ENCODE peak calls at places on chromosomes 12 and 14, in five cellular contexts. One of them, this sample, is unnamed.

GRCh38 chr14:101763941-101764709 is 2.6 kb downstream of the PPP2R5C start:
- DNase-seq in adrenal gland: no peak
- DNase-seq in right lobe of liver: no peak
- DNase-seq in stomach: no peak
- DNase-seq in AG10803: no peak
- DNase-seq in this sample: no peak

GRCh38 chr12:57475271-57476161 is 4.2 kb downstream of the ARHGAP9 start:
- DNase-seq in adrenal gland: peak; percentile 61
- DNase-seq in right lobe of liver: no peak
- DNase-seq in stomach: no peak
- DNase-seq in AG10803: peak; percentile 28
- DNase-seq in this sample: no peak

GRCh38 chr12:109764123-109764522 is 50.5 kb downstream of the FAM222A start:
- DNase-seq in adrenal gland: no peak
- DNase-seq in right lobe of liver: peak; percentile 8
- DNase-seq in stomach: peak; percentile 19
- DNase-seq in AG10803: no peak
- DNase-seq in this sample: no peak

GRCh38 chr12:119649202-119649808 is 18.6 kb upstream of the PRKAB1 start:
- DNase-seq in adrenal gland: no peak
- DNase-seq in right lobe of liver: no peak
- DNase-seq in stomach: no peak
- DNase-seq in AG10803: no peak
- DNase-seq in this sample: no peak

GRCh38 chr14:71725802-71726638 is 206.2 kb upstream of the RGS6 start:
- DNase-seq in adrenal gland: peak; percentile 29
- DNase-seq in right lobe of liver: no peak
- DNase-seq in stomach: no peak
- DNase-seq in AG10803: peak; percentile 89
- DNase-seq in this sample: no peak

GRCh38 chr12:132559652-132560420 is 50.5 kb downstream of the LRCOL1 start:
- DNase-seq in adrenal gland: peak; percentile 22
- DNase-seq in right lobe of liver: no peak
- DNase-seq in stomach: peak; percentile 49
- DNase-seq in AG10803: peak; percentile 35
- DNase-seq in this sample: no peak

GRCh38 chr14:96631621-96632362 is 129.6 kb downstream of the PAPOLA start:
- DNase-seq in adrenal gland: no peak
- DNase-seq in right lobe of liver: no peak
- DNase-seq in stomach: peak; percentile 18
- DNase-seq in AG10803: no peak
- DNase-seq in this sample: no peak

GRCh38 chr12:30973171-30973570 is 46.6 kb downstream of the TSPAN11 start:
- DNase-seq in adrenal gland: no peak
- DNase-seq in right lobe of liver: no peak
- DNase-seq in stomach: no peak
- DNase-seq in AG10803: peak; percentile 50
- DNase-seq in this sample: no peak

GRCh38 chr14:105452963-105453362 is 21.7 kb upstream of the CRIP2 start:
- DNase-seq in adrenal gland: no peak
- DNase-seq in right lobe of liver: no peak
- DNase-seq in stomach: no peak
- DNase-seq in AG10803: no peak
- DNase-seq in this sample: no peak

GRCh38 chr12:47604474-47604873 is 101.4 kb downstream of the RPAP3 start:
- DNase-seq in adrenal gland: no peak
- DNase-seq in right lobe of liver: no peak
- DNase-seq in stomach: no peak
- DNase-seq in AG10803: no peak
- DNase-seq in this sample: no peak

GRCh38 chr14:98935921-98936320 is 336.1 kb downstream of the BCL11B start:
- DNase-seq in adrenal gland: no peak
- DNase-seq in right lobe of liver: no peak
- DNase-seq in stomach: no peak
- DNase-seq in AG10803: no peak
- DNase-seq in this sample: no peak

GRCh38 chr12:28868414-28868813 is 280.7 kb upstream of the FAR2 start:
- DNase-seq in adrenal gland: no peak
- DNase-seq in right lobe of liver: no peak
- DNase-seq in stomach: no peak
- DNase-seq in AG10803: no peak
- DNase-seq in this sample: no peak

GRCh38 chr12:2535583-2536187 is 259.1 kb upstream of the FKBP4 start:
- DNase-seq in adrenal gland: no peak
- DNase-seq in right lobe of liver: no peak
- DNase-seq in stomach: no peak
- DNase-seq in AG10803: peak; percentile 4
- DNase-seq in this sample: no peak

GRCh38 chr14:79051009-79051710 is 881.0 kb downstream of the NRXN3 start:
- DNase-seq in adrenal gland: no peak
- DNase-seq in right lobe of liver: no peak
- DNase-seq in stomach: no peak
- DNase-seq in AG10803: no peak
- DNase-seq in this sample: no peak

GRCh38 chr12:60162988-60163720 is 567.3 kb downstream of the SLC16A7 start:
- DNase-seq in adrenal gland: no peak
- DNase-seq in right lobe of liver: no peak
- DNase-seq in stomach: no peak
- DNase-seq in AG10803: no peak
- DNase-seq in this sample: no peak

GRCh38 chr12:69935651-69936100 is 110.6 kb downstream of the MYRFL start:
- DNase-seq in adrenal gland: no peak
- DNase-seq in right lobe of liver: no peak
- DNase-seq in stomach: no peak
- DNase-seq in AG10803: no peak
- DNase-seq in this sample: no peak

GRCh38 chr14:50040401-50040775 is 76.0 kb downstream of the VCPKMT start:
- DNase-seq in adrenal gland: no peak
- DNase-seq in right lobe of liver: no peak
- DNase-seq in stomach: peak; percentile 29
- DNase-seq in AG10803: peak; percentile 67
- DNase-seq in this sample: no peak

GRCh38 chr12:40325349-40325960 is 100.7 kb downstream of the LRRK2 start:
- DNase-seq in adrenal gland: no peak
- DNase-seq in right lobe of liver: no peak
- DNase-seq in stomach: no peak
- DNase-seq in AG10803: peak; percentile 4
- DNase-seq in this sample: peak; percentile 30

GRCh38 chr14:64768401-64769095 is 64.3 kb downstream of the PLEKHG3 start:
- DNase-seq in adrenal gland: no peak
- DNase-seq in right lobe of liver: peak; percentile 37
- DNase-seq in stomach: no peak
- DNase-seq in AG10803: no peak
- DNase-seq in this sample: no peak

GRCh38 chr14:52033131-52033642 is 35.7 kb downstream of the NID2 start:
- DNase-seq in adrenal gland: no peak
- DNase-seq in right lobe of liver: no peak
- DNase-seq in stomach: no peak
- DNase-seq in AG10803: peak; percentile 74
- DNase-seq in this sample: no peak

GRCh38 chr14:68659021-68659931 is 133.6 kb downstream of the ZFP36L1 start:
- DNase-seq in adrenal gland: no peak
- DNase-seq in right lobe of liver: no peak
- DNase-seq in stomach: no peak
- DNase-seq in AG10803: peak; percentile 68
- DNase-seq in this sample: no peak

GRCh38 chr14:93184391-93185332 is at the start of the genes LYSET and MOAP1:
- DNase-seq in adrenal gland: peak; percentile 91
- DNase-seq in right lobe of liver: peak; percentile 94
- DNase-seq in stomach: peak; percentile 89
- DNase-seq in AG10803: peak; percentile 84
- DNase-seq in this sample: peak; percentile 54

GRCh38 chr14:102491366-102491765 is 18.2 kb downstream of the ANKRD9 start:
- DNase-seq in adrenal gland: no peak
- DNase-seq in right lobe of liver: no peak
- DNase-seq in stomach: no peak
- DNase-seq in AG10803: no peak
- DNase-seq in this sample: no peak

GRCh38 chr12:53161119-53161911 is 19.2 kb upstream of the ZNF740 start:
- DNase-seq in adrenal gland: no peak
- DNase-seq in right lobe of liver: no peak
- DNase-seq in stomach: no peak
- DNase-seq in AG10803: no peak
- DNase-seq in this sample: no peak

GRCh38 chr12:122894173-122895121 is 1.5 kb downstream of the VPS37B start:
- DNase-seq in adrenal gland: no peak
- DNase-seq in right lobe of liver: no peak
- DNase-seq in stomach: peak; percentile 89
- DNase-seq in AG10803: no peak
- DNase-seq in this sample: no peak

GRCh38 chr14:67963545-67963944 is 144.0 kb downstream of the RAD51B start:
- DNase-seq in adrenal gland: no peak
- DNase-seq in right lobe of liver: no peak
- DNase-seq in stomach: no peak
- DNase-seq in AG10803: no peak
- DNase-seq in this sample: no peak

DNA sequence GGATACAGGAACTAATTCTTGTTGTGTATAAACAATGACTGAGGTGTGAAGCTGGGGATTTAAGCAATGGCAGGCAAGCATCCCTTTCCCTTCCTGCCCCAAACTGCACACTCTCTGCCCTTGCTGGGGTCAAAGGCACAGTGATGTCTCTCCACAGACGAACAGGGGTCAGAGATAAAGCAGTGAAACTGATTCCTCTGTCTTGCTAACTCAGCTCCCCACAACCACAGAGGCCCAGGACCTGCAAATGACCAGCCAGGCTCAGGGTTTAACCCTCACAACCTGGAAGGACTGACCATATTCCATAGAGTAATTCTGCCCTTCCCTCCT is 67.2 kb downstream of the CCDC88C start:
- DNase-seq in adrenal gland: no peak
- DNase-seq in right lobe of liver: no peak
- DNase-seq in stomach: no peak
- DNase-seq in AG10803: no peak
- DNase-seq in this sample: no peak
- H3K4me3 ChIP-seq in adrenal gland: no peak overlapping the region
- H3K4me3 ChIP-seq in right lobe of liver: peak overlapping the region; percentile 21
- H3K4me3 ChIP-seq in stomach: no peak overlapping the region
- H3K4me3 ChIP-seq in AG10803: no peak overlapping the region
- H3K4me3 ChIP-seq in this sample: no peak overlapping the region

GRCh38 chr14:88667555-88668273 is 104.9 kb downstream of the ZC3H14 start:
- DNase-seq in adrenal gland: peak; percentile 68
- DNase-seq in right lobe of liver: no peak
- DNase-seq in stomach: peak; percentile 51
- DNase-seq in AG10803: peak; percentile 81
- DNase-seq in this sample: peak; percentile 70
- TF ChIP-seq CTCF in adrenal gland: peak; percentile 79
- TF ChIP-seq CTCF in right lobe of liver: peak; percentile 87
- TF ChIP-seq CTCF in stomach: peak; percentile 68
- TF ChIP-seq CTCF in AG10803: peak; percentile 98
- TF ChIP-seq CTCF in this sample: peak; percentile 90

GRCh38 chr12:41589878-41590277 is 401.8 kb downstream of the PDZRN4 start:
- DNase-seq in adrenal gland: no peak
- DNase-seq in right lobe of liver: no peak
- DNase-seq in stomach: no peak
- DNase-seq in AG10803: no peak
- DNase-seq in this sample: no peak
- H3K4me3 ChIP-seq in adrenal gland: no peak overlapping the region
- H3K4me3 ChIP-seq in right lobe of liver: no peak overlapping the region
- H3K4me3 ChIP-seq in stomach: no peak overlapping the region
- H3K4me3 ChIP-seq in AG10803: no peak overlapping the region
- H3K4me3 ChIP-seq in this sample: no peak overlapping the region

GRCh38 chr12:26274441-26275312 is 79.3 kb downstream of the SSPN start:
- DNase-seq in adrenal gland: peak; percentile 93
- DNase-seq in right lobe of liver: peak; percentile 68
- DNase-seq in stomach: peak; percentile 85
- DNase-seq in AG10803: peak; percentile 98
- DNase-seq in this sample: peak; percentile 50
- TF ChIP-seq CTCF in adrenal gland: no peak
- TF ChIP-seq CTCF in right lobe of liver: no peak
- TF ChIP-seq CTCF in stomach: no peak
- TF ChIP-seq CTCF in AG10803: peak; percentile 5
- TF ChIP-seq CTCF in this sample: no peak

DNA sequence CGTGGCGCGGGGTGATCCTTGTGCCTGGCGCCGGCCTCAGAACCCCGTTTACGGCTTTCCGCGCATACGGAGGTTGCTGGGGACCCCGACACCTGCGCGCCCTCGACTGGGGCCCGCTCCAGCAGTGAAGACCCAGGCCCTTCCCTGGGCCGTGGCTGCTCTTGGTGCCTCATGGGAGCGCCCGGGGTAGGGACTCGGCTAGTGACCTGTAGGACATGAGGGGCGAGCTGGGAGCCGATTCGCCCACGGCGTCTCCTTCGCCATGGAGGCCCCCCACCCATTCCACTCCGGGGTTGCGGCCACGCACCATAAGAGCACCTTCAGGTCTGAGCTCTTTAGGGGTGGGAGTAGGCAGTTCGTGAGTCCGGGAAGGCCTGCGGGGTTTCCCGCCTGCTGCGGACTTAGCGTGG is 14.2 kb upstream of the PAX9 start:
- DNase-seq in adrenal gland: no peak
- DNase-seq in right lobe of liver: no peak
- DNase-seq in stomach: no peak
- DNase-seq in AG10803: no peak
- DNase-seq in this sample: no peak
- H3K4me3 ChIP-seq in adrenal gland: no peak overlapping the region
- H3K4me3 ChIP-seq in right lobe of liver: peak overlapping the region; percentile 2
- H3K4me3 ChIP-seq in stomach: peak overlapping the region; percentile 41
- H3K4me3 ChIP-seq in AG10803: peak overlapping the region; percentile 59
- H3K4me3 ChIP-seq in this sample: peak overlapping the region; percentile 50

GRCh38 chr12:114215766-114216165 is 190.2 kb downstream of the TBX5 start:
- DNase-seq in adrenal gland: no peak
- DNase-seq in right lobe of liver: no peak
- DNase-seq in stomach: no peak
- DNase-seq in AG10803: no peak
- DNase-seq in this sample: no peak

GRCh38 chr12:114218136-114218535 is 187.8 kb downstream of the TBX5 start:
- DNase-seq in adrenal gland: no peak
- DNase-seq in right lobe of liver: no peak
- DNase-seq in stomach: no peak
- DNase-seq in AG10803: peak; percentile 31
- DNase-seq in this sample: no peak

GRCh38 chr12:114209852-114210251 is 196.1 kb downstream of the TBX5 start:
- DNase-seq in adrenal gland: no peak
- DNase-seq in right lobe of liver: no peak
- DNase-seq in stomach: no peak
- DNase-seq in AG10803: no peak
- DNase-seq in this sample: no peak

DNA sequence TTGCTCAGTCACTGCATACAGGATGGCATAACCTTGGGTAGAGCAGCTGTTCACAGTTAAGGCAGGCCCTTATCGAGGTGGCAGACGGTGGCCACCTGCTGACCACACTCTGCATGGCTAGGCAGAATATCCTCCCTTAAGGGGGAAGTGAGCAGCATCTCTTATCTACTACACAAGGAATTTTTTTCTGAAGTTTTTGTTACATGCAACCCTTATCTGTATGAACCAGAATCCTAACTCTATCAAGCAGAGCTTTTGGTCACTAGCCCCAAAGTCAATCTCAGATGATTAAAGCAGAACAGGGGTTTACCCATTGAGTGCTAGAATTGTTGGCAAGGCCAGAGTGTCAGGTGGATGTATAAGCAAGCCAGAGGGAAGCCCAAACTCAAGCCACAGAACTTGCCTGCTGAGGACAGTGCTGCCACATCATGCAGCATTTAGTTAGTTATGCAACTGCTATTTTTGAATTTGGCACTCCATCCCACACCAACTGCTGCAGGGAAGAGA is 192.8 kb downstream of the TBX5 start:
- DNase-seq in adrenal gland: no peak
- DNase-seq in right lobe of liver: no peak
- DNase-seq in stomach: no peak
- DNase-seq in AG10803: no peak
- DNase-seq in this sample: no peak
- TF ChIP-seq CTCF in adrenal gland: no peak
- TF ChIP-seq CTCF in right lobe of liver: no peak
- TF ChIP-seq CTCF in stomach: no peak
- TF ChIP-seq CTCF in AG10803: no peak
- TF ChIP-seq CTCF in this sample: peak; percentile 63